ENCODE peak calls at places on chromosomes 16 and 17, in five cellular contexts. G is prostate gland, B is lower leg skin, N is sigmoid colon, H is stomach. O is an unnamed sample.
A peak's percentile ranks its signal among the peaks of the same experiment; 100 is the strongest.

GRCh38 chr17:69552986-69553667 is 138.6 kb downstream of the MAP2K6 start:
- DNase-seq in N (no peak), B (no peak), H (no peak), G (no peak), O (no peak)

GRCh38 chr16:56985288-56985961 is 3.9 kb upstream of the NLRC5 start:
- DNase-seq in H (peak; percentile 57), G (no peak), N (peak; percentile 87), B (peak; percentile 75), O (peak; percentile 87)

GRCh38 chr16:85612191-85612800 is 826 bp upstream of the GSE1 start:
- DNase-seq in H (peak; percentile 88), G (peak; percentile 87), B (peak; percentile 72), N (peak; percentile 89), O (peak; percentile 93)

GRCh38 chr16:89602273-89602951 is 11.0 kb upstream of the DPEP1 start:
- DNase-seq in B (no peak), G (no peak), H (no peak), N (no peak), O (peak; percentile 93)

GRCh38 chr16:576197-576822 is 6.5 kb downstream of the PIGQ start:
- DNase-seq in G (no peak), B (no peak), N (no peak), H (no peak), O (no peak)

GRCh38 chr17:17063546-17064122 is 21.4 kb downstream of the MPRIP start:
- DNase-seq in G (no peak), B (peak; percentile 47), H (peak; percentile 39), N (peak; percentile 83), O (peak; percentile 56)

GRCh38 chr17:17533901-17534441 is 37.8 kb upstream of the RASD1 start:
- DNase-seq in H (peak; percentile 79), B (no peak), N (no peak), G (peak; percentile 75), O (no peak)

GRCh38 chr16:3020604-3021448 is 658 bp downstream of the TNFRSF12A start:
- DNase-seq in G (peak; percentile 73), B (peak; percentile 53), N (peak; percentile 94), H (peak; percentile 78), O (peak; percentile 86)

GRCh38 chr17:1197781-1198490 is 18.2 kb upstream of the ABR start:
- DNase-seq in N (peak; percentile 92), B (peak; percentile 87), G (no peak), H (peak; percentile 69), O (no peak)

GRCh38 chr17:62652251-62653001 is 25.0 kb downstream of the MRC2 start:
- DNase-seq in H (peak; percentile 73), N (peak; percentile 75), B (no peak), G (no peak), O (peak; percentile 92)

GRCh38 chr16:63422633-63423032 is 1386.4 kb upstream of the CDH8 start:
- DNase-seq in G (no peak), B (no peak), N (no peak), H (no peak), O (no peak)

GRCh38 chr16:89096768-89097527 is 3.3 kb downstream of the ACSF3 start:
- DNase-seq in N (no peak), H (no peak), G (no peak), B (no peak), O (no peak)

GRCh38 chr16:22360963-22361659 is 13.3 kb downstream of the CDR2 start:
- DNase-seq in B (no peak), N (no peak), H (no peak), G (no peak), O (no peak)

GRCh38 chr17:48484256-48484655 is 46.6 kb downstream of the HOXB1 start:
- DNase-seq in N (no peak), G (no peak), B (no peak), H (no peak), O (no peak)

GRCh38 chr17:37121616-37122015 is 172.9 kb downstream of the AATF start:
- DNase-seq in G (no peak), B (no peak), N (no peak), H (no peak), O (no peak)

GRCh38 chr16:17070882-17071592 is 399.7 kb downstream of the XYLT1 start:
- DNase-seq in B (peak; percentile 46), G (peak; percentile 64), H (peak; percentile 49), N (no peak), O (no peak)

GRCh38 chr17:8413321-8413720 is 15.7 kb upstream of the RNF222 start:
- DNase-seq in N (no peak), H (no peak), B (no peak), G (no peak), O (no peak)

GRCh38 chr17:8865811-8866210 is 1.7 kb downstream of the PIK3R6 start:
- DNase-seq in N (no peak), G (no peak), H (no peak), B (no peak), O (no peak)

GRCh38 chr17:35315971-35316370 is 57.5 kb downstream of the SLFN11 start:
- DNase-seq in B (no peak), H (no peak), G (no peak), N (no peak), O (no peak)

GRCh38 chr16:57528499-57529323 is 7.7 kb downstream of the CCDC102A start:
- DNase-seq in B (no peak), G (no peak), H (peak; percentile 71), N (peak; percentile 64), O (no peak)

GRCh38 chr17:4811471-4811870 is 4.5 kb downstream of the PLD2 start:
- DNase-seq in B (no peak), G (no peak), N (no peak), H (no peak), O (no peak)

GRCh38 chr17:1203967-1204291 is 24.1 kb upstream of the ABR start:
- DNase-seq in H (no peak), N (peak; percentile 74), G (no peak), B (no peak), O (no peak)

GRCh38 chr17:74446551-74447500 is 14.9 kb downstream of the GPRC5C start:
- DNase-seq in G (peak; percentile 89), N (no peak), B (peak; percentile 36), H (peak; percentile 87), O (no peak)

GRCh38 chr17:45294506-45294905 is 22.3 kb downstream of the MAP3K14 start:
- DNase-seq in B (no peak), H (peak; percentile 80), G (peak; percentile 89), N (no peak), O (no peak)

GRCh38 chr17:55160501-55160900 is 104.3 kb upstream of the HLF start:
- DNase-seq in N (no peak), H (no peak), B (no peak), G (no peak), O (no peak)

GRCh38 chr17:80454557-80455327 is 21.7 kb downstream of the NPTX1 start:
- DNase-seq in N (peak; percentile 98), B (peak; percentile 92), G (peak; percentile 96), H (peak; percentile 97), O (peak; percentile 99)

GRCh38 chr17:61245706-61246135 is 153.9 kb upstream of the TBX2 start:
- DNase-seq in G (no peak), H (no peak), N (no peak), B (no peak), O (no peak)

GRCh38 chr17:18166894-18167293 is 16.7 kb upstream of the ALKBH5 start:
- DNase-seq in N (no peak), B (no peak), G (no peak), H (peak; percentile 44), O (no peak)

GRCh38 chr16:87380403-87380802 is 3.2 kb downstream of the FBXO31 start:
- DNase-seq in B (no peak), H (no peak), N (peak; percentile 50), G (no peak), O (no peak)

GRCh38 chr16:87380875-87381274 is 2.7 kb downstream of the FBXO31 start:
- DNase-seq in B (no peak), H (no peak), N (peak; percentile 12), G (no peak), O (no peak)

GRCh38 chr16:87384162-87384999 is 805 bp upstream of the FBXO31 start:
- DNase-seq in N (peak; percentile 80), H (peak; percentile 44), G (no peak), B (no peak), O (peak; percentile 44)

GRCh38 chr16:87382023-87382785 is 1.4 kb downstream of the FBXO31 start:
- DNase-seq in G (no peak), B (no peak), N (peak; percentile 64), H (no peak), O (no peak)

GRCh38 chr16:87383522-87384161 is at the start of gene FBXO31:
- DNase-seq in H (peak; percentile 89), G (peak; percentile 82), N (peak; percentile 92), B (peak; percentile 74), O (peak; percentile 91)
- TF ChIP-seq POLR2A in H (no peak), G (peak; percentile 92), N (no peak), B (no peak), O (peak; percentile 98)

DNA sequence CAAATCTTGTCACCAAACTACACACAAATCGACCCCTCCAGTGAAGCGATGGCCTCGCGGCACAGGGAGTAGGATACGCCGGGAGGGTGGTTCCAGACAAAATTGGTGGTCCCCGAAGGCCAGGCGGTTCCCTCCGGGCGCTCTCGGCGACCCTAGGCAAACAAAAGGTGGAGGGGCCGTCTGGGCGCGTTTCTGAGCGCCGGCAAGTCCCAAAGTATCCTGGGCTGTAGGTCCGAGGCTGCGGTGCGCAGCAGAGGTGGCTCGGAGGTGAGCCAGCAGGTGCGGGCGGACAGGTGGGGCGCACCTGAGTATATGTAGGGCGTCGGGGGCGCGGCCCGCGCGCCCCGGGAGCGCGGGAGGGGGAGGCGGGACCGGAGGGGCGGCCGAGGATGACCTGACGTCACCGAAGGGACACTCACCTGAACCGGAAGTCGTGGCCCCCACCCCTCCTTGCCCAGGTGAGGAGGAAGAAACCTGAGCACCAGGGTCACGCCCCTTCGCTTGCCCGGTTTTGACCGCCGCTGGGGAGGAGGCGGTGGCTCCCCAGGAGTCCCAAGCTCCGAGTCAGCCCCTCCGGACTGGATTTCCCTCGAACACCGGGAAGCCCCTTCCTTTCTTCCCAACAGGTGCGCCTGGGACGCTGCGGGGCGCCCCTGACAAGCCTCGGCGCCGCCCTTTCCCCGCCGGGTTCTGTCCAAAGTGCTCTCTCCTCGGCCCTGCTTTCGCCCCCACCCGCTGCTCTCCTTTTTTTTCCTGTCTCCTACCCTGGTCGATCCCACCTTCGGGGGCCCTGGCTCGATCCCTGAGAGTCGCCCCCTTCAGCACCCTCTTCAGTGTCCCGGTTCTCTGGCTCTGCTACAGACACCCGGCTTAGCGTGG is at the start of gene CLDN7:
- DNase-seq in N (no peak), B (no peak), H (peak; percentile 52), G (peak; percentile 71), O (no peak)
- TF ChIP-seq POLR2A in N (no peak), B (no peak), H (no peak), G (peak; percentile 74), O (no peak)

GRCh38 chr17:65183736-65184135 is 46.6 kb downstream of the RGS9 start:
- DNase-seq in B (no peak), G (peak; percentile 4), H (no peak), N (no peak), O (peak; percentile 63)
- TF ChIP-seq POLR2A in B (no peak), G (no peak), H (no peak), N (no peak), O (no peak)

GRCh38 chr16:84177740-84178070 is 9.2 kb downstream of the TAF1C start:
- DNase-seq in G (no peak), B (no peak), N (no peak), H (no peak), O (no peak)

GRCh38 chr16:84178146-84178765 is 8.6 kb downstream of the TAF1C start:
- DNase-seq in B (no peak), G (no peak), H (no peak), N (no peak), O (no peak)

GRCh38 chr16:84175351-84176081 is 11.3 kb downstream of the TAF1C start:
- DNase-seq in H (peak; percentile 55), N (no peak), B (peak; percentile 66), G (peak; percentile 51), O (no peak)

GRCh38 chr16:84174396-84174795 is 12.5 kb downstream of the TAF1C start:
- DNase-seq in N (no peak), H (no peak), B (no peak), G (no peak), O (no peak)

GRCh38 chr16:84176192-84177053 is 10.4 kb downstream of the TAF1C start:
- DNase-seq in G (no peak), H (no peak), N (no peak), B (no peak), O (no peak)
- TF ChIP-seq POLR2A in G (no peak), H (no peak), N (no peak), B (no peak), O (no peak)

O was measured in H54.